ENCODE peak calls at places on chromosomes 5 and 9, in five cellular contexts. One of them, this sample, is unnamed. For H3K4me1 and H3K36me3, the result is how much of the 10 kb centered on the place peaks cover.

GRCh38 chr9:20144255-20144654 is 355.4 kb upstream of the SLC24A2 start:
- DNase-seq in heart right ventricle: no peak
- DNase-seq in naive thymus-derived CD4-positive, alpha-beta T cell: peak
- DNase-seq in CD8-positive, alpha-beta T cell: no peak
- DNase-seq in adrenal gland: no peak
- DNase-seq in this sample: no peak

GRCh38 chr5:102682102-102682647 is 72.9 kb upstream of the PAM start:
- DNase-seq in heart right ventricle: no peak
- DNase-seq in naive thymus-derived CD4-positive, alpha-beta T cell: no peak
- DNase-seq in CD8-positive, alpha-beta T cell: no peak
- DNase-seq in adrenal gland: no peak
- DNase-seq in this sample: no peak

GRCh38 chr9:89038354-89039091 is 47.3 kb downstream of the S1PR3 start:
- DNase-seq in heart right ventricle: peak
- DNase-seq in naive thymus-derived CD4-positive, alpha-beta T cell: no peak
- DNase-seq in CD8-positive, alpha-beta T cell: no peak
- DNase-seq in adrenal gland: peak
- DNase-seq in this sample: no peak

GRCh38 chr9:13992136-13992798 is 321.7 kb downstream of the NFIB start:
- DNase-seq in heart right ventricle: no peak
- DNase-seq in naive thymus-derived CD4-positive, alpha-beta T cell: no peak
- DNase-seq in CD8-positive, alpha-beta T cell: no peak
- DNase-seq in adrenal gland: no peak
- DNase-seq in this sample: no peak

GRCh38 chr5:158590936-158591863 is 508.5 kb downstream of the EBF1 start:
- DNase-seq in heart right ventricle: peak
- DNase-seq in naive thymus-derived CD4-positive, alpha-beta T cell: no peak
- DNase-seq in CD8-positive, alpha-beta T cell: no peak
- DNase-seq in adrenal gland: no peak
- DNase-seq in this sample: no peak

GRCh38 chr5:133423618-133424282 is 188.6 kb downstream of the FSTL4 start:
- DNase-seq in heart right ventricle: peak
- DNase-seq in naive thymus-derived CD4-positive, alpha-beta T cell: peak
- DNase-seq in CD8-positive, alpha-beta T cell: peak
- DNase-seq in adrenal gland: peak
- DNase-seq in this sample: peak

GRCh38 chr9:136977223-136978072 is at the start of gene PTGDS:
- DNase-seq in heart right ventricle: peak
- DNase-seq in naive thymus-derived CD4-positive, alpha-beta T cell: no peak
- DNase-seq in CD8-positive, alpha-beta T cell: no peak
- DNase-seq in adrenal gland: no peak
- DNase-seq in this sample: no peak

GRCh38 chr9:38108326-38108725 is 39.3 kb upstream of the SHB start:
- DNase-seq in heart right ventricle: no peak
- DNase-seq in naive thymus-derived CD4-positive, alpha-beta T cell: no peak
- DNase-seq in CD8-positive, alpha-beta T cell: no peak
- DNase-seq in adrenal gland: no peak
- DNase-seq in this sample: no peak

GRCh38 chr9:115674091-115674490 is 479.5 kb upstream of the PAPPA start:
- DNase-seq in heart right ventricle: no peak
- DNase-seq in naive thymus-derived CD4-positive, alpha-beta T cell: no peak
- DNase-seq in CD8-positive, alpha-beta T cell: no peak
- DNase-seq in adrenal gland: no peak
- DNase-seq in this sample: no peak

GRCh38 chr5:137466888-137467287 is 32.2 kb downstream of the SPOCK1 start:
- DNase-seq in heart right ventricle: no peak
- DNase-seq in naive thymus-derived CD4-positive, alpha-beta T cell: no peak
- DNase-seq in CD8-positive, alpha-beta T cell: no peak
- DNase-seq in adrenal gland: peak
- DNase-seq in this sample: no peak

GRCh38 chr5:151670074-151670686 is 16.5 kb downstream of the SPARC start:
- DNase-seq in heart right ventricle: no peak
- DNase-seq in naive thymus-derived CD4-positive, alpha-beta T cell: no peak
- DNase-seq in CD8-positive, alpha-beta T cell: no peak
- DNase-seq in adrenal gland: no peak
- DNase-seq in this sample: no peak

GRCh38 chr9:19922476-19923118 is 133.8 kb upstream of the SLC24A2 start:
- DNase-seq in heart right ventricle: peak
- DNase-seq in naive thymus-derived CD4-positive, alpha-beta T cell: no peak
- DNase-seq in CD8-positive, alpha-beta T cell: no peak
- DNase-seq in adrenal gland: peak
- DNase-seq in this sample: no peak

GRCh38 chr9:136728548-136729123 is 14.1 kb downstream of the LCN10 start:
- DNase-seq in heart right ventricle: no peak
- DNase-seq in naive thymus-derived CD4-positive, alpha-beta T cell: no peak
- DNase-seq in CD8-positive, alpha-beta T cell: no peak
- DNase-seq in adrenal gland: no peak
- DNase-seq in this sample: no peak

GRCh38 chr9:127846451-127847154 is 7.9 kb downstream of the ENG start:
- DNase-seq in heart right ventricle: peak
- DNase-seq in naive thymus-derived CD4-positive, alpha-beta T cell: no peak
- DNase-seq in CD8-positive, alpha-beta T cell: no peak
- DNase-seq in adrenal gland: no peak
- DNase-seq in this sample: no peak

GRCh38 chr5:150598821-150599273 is 41.6 kb upstream of the SYNPO start:
- DNase-seq in heart right ventricle: no peak
- DNase-seq in naive thymus-derived CD4-positive, alpha-beta T cell: no peak
- DNase-seq in CD8-positive, alpha-beta T cell: no peak
- DNase-seq in adrenal gland: no peak
- DNase-seq in this sample: no peak
- H3K4me1 ChIP-seq in heart right ventricle: half or more
- H3K4me1 ChIP-seq in naive thymus-derived CD4-positive, alpha-beta T cell: under half
- H3K4me1 ChIP-seq in CD8-positive, alpha-beta T cell: under half
- H3K4me1 ChIP-seq in adrenal gland: under half
- H3K4me1 ChIP-seq in this sample: under half

GRCh38 chr9:27109621-27110020 is 596 bp downstream of the TEK start:
- DNase-seq in heart right ventricle: no peak
- DNase-seq in naive thymus-derived CD4-positive, alpha-beta T cell: no peak
- DNase-seq in CD8-positive, alpha-beta T cell: no peak
- DNase-seq in adrenal gland: no peak
- DNase-seq in this sample: no peak

GRCh38 chr9:27107241-27107640 is 1.8 kb upstream of the TEK start:
- DNase-seq in heart right ventricle: no peak
- DNase-seq in naive thymus-derived CD4-positive, alpha-beta T cell: no peak
- DNase-seq in CD8-positive, alpha-beta T cell: no peak
- DNase-seq in adrenal gland: no peak
- DNase-seq in this sample: no peak

GRCh38 chr9:27110181-27110580 is 1.2 kb downstream of the TEK start:
- DNase-seq in heart right ventricle: no peak
- DNase-seq in naive thymus-derived CD4-positive, alpha-beta T cell: no peak
- DNase-seq in CD8-positive, alpha-beta T cell: no peak
- DNase-seq in adrenal gland: no peak
- DNase-seq in this sample: no peak

GRCh38 chr9:27108981-27109541 is at the start of gene TEK:
- DNase-seq in heart right ventricle: peak
- DNase-seq in naive thymus-derived CD4-positive, alpha-beta T cell: no peak
- DNase-seq in CD8-positive, alpha-beta T cell: no peak
- DNase-seq in adrenal gland: no peak
- DNase-seq in this sample: no peak

DNA sequence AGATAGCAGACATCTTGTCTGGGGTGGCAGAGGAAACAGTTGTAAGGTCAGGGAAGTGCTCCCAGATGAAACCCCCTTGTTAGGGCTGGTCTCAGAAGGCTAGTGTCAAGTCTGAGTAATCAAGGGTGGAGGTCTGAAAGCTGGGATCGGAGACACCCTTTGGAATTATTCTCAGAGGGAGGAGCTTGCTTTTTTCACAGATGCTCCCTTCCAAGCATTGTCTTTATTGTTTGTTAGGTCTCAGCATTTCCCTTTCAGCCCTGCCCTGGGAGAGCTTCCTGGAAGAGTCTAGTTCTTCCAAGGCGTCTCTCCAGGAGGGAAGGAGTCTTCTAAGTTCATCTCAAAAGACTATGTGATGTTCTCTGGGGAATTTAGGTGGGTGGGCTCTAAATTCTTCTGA is 3.2 kb downstream of the TEK start:
- DNase-seq in heart right ventricle: peak
- DNase-seq in naive thymus-derived CD4-positive, alpha-beta T cell: no peak
- DNase-seq in CD8-positive, alpha-beta T cell: no peak
- DNase-seq in adrenal gland: no peak
- DNase-seq in this sample: no peak
- H3K27ac ChIP-seq in heart right ventricle: peak
- H3K27ac ChIP-seq in naive thymus-derived CD4-positive, alpha-beta T cell: no peak
- H3K27ac ChIP-seq in CD8-positive, alpha-beta T cell: no peak
- H3K27ac ChIP-seq in adrenal gland: no peak
- H3K27ac ChIP-seq in this sample: no peak

GRCh38 chr9:2072752-2073405 is 57.7 kb downstream of the SMARCA2 start:
- DNase-seq in heart right ventricle: no peak
- DNase-seq in naive thymus-derived CD4-positive, alpha-beta T cell: no peak
- DNase-seq in CD8-positive, alpha-beta T cell: no peak
- DNase-seq in adrenal gland: peak
- DNase-seq in this sample: no peak
- H3K36me3 ChIP-seq in heart right ventricle: half or more
- H3K36me3 ChIP-seq in naive thymus-derived CD4-positive, alpha-beta T cell: under half
- H3K36me3 ChIP-seq in CD8-positive, alpha-beta T cell: half or more
- H3K36me3 ChIP-seq in adrenal gland: half or more
- H3K36me3 ChIP-seq in this sample: half or more

DNA sequence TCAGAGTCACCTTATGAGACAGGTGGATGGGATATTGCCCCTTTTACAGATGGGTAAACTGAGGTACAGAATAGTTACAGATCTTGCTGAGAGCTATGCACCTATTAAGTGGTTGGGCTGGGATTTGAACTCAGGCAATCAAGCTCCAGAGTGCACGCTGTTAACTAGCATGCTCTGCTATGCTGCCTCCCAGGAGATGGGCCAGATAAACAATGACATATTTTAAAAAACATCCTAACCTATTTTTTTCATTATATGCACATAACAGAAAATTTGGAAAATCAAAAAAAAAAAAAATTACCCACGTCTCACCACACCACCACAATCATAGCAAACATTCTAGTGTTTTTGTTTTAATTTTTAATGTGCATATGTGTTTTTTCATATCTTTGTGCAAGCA is 123.4 kb upstream of the STC2 start:
- DNase-seq in heart right ventricle: no peak
- DNase-seq in naive thymus-derived CD4-positive, alpha-beta T cell: no peak
- DNase-seq in CD8-positive, alpha-beta T cell: no peak
- DNase-seq in adrenal gland: no peak
- DNase-seq in this sample: no peak
- H3K4me1 ChIP-seq in heart right ventricle: under half
- H3K4me1 ChIP-seq in naive thymus-derived CD4-positive, alpha-beta T cell: under half
- H3K4me1 ChIP-seq in CD8-positive, alpha-beta T cell: under half
- H3K4me1 ChIP-seq in adrenal gland: under half
- H3K4me1 ChIP-seq in this sample: under half